ENCODE peak calls at places on chromosome 4, in five cellular contexts. V is stimulated activated CD8-positive, alpha-beta memory T cell treated with anti-CD3 and anti-CD28 coated beads, Interleukin-12 subunit alpha, Interleukin-12 subunit beta, amount 100 ng/mL, for 4 hours; E is caudate nucleus; H is heart left ventricle; L is tibial artery. M is an unnamed sample.

GRCh38 chr4:53633608-53634007 is 42.3 kb upstream of the LNX1 start:
- DNase-seq in V (no peak), E (no peak), H (no peak), L (no peak), M (no peak)

GRCh38 chr4:113468165-113469022 is 293.1 kb downstream of the CAMK2D start:
- DNase-seq in V (no peak), E (peak), H (peak), L (peak), M (no peak)

GRCh38 chr4:92447265-92447905 is 143.6 kb downstream of the GRID2 start:
- DNase-seq in V (no peak), E (no peak), H (no peak), L (no peak), M (no peak)

GRCh38 chr4:102578819-102579218 is 77.7 kb downstream of the NFKB1 start:
- DNase-seq in V (no peak), E (no peak), H (no peak), L (no peak), M (peak)

GRCh38 chr4:55949480-55949802 is 696 bp downstream of the CEP135 start:
- DNase-seq in V (no peak), E (no peak), H (no peak), L (no peak), M (no peak)

GRCh38 chr4:4860803-4861591 is 1.5 kb downstream of the MSX1 start:
- DNase-seq in V (no peak), E (no peak), H (peak), L (no peak), M (no peak)

GRCh38 chr4:80989921-80990544 is 40.5 kb upstream of the BMP3 start:
- DNase-seq in V (no peak), E (no peak), H (no peak), L (no peak), M (no peak)

GRCh38 chr4:33470805-33471204 is 2750.6 kb downstream of the PCDH7 start:
- DNase-seq in V (no peak), E (no peak), H (no peak), L (no peak), M (no peak)

GRCh38 chr4:141350122-141350904 is 129.6 kb downstream of the ZNF330 start:
- DNase-seq in V (no peak), E (no peak), H (no peak), L (peak), M (no peak)

GRCh38 chr4:41346306-41347061 is 89.8 kb downstream of the UCHL1 start:
- DNase-seq in V (no peak), E (no peak), H (no peak), L (no peak), M (no peak)